ENCODE peak calls at places on chromosome 18, in six cellular contexts. One of them, this sample, is unnamed.

GRCh38 chr18:79910563-79910962 is 40.9 kb downstream of the SLC66A2 start:
- DNase-seq in mesenchymal stem cell: no peak
- DNase-seq in H1: no peak
- DNase-seq in trophoblast cell: no peak
- DNase-seq in mesendoderm: no peak
- DNase-seq in neuronal stem cell: no peak
- DNase-seq in this sample: no peak

GRCh38 chr18:60676807-60677206 is 304.2 kb upstream of the MC4R start:
- DNase-seq in mesendoderm: peak
- DNase-seq in mesenchymal stem cell: no peak
- DNase-seq in H1: no peak
- DNase-seq in trophoblast cell: no peak
- DNase-seq in neuronal stem cell: no peak
- DNase-seq in this sample: no peak

GRCh38 chr18:9628984-9629383 is 14.6 kb upstream of the PPP4R1 start:
- DNase-seq in H1: no peak
- DNase-seq in mesendoderm: no peak
- DNase-seq in trophoblast cell: no peak
- DNase-seq in neuronal stem cell: no peak
- DNase-seq in mesenchymal stem cell: no peak
- DNase-seq in this sample: no peak

GRCh38 chr18:58345875-58346274 is 283.0 kb downstream of the ALPK2 start:
- DNase-seq in mesendoderm: no peak
- DNase-seq in H1: no peak
- DNase-seq in mesenchymal stem cell: no peak
- DNase-seq in trophoblast cell: no peak
- DNase-seq in neuronal stem cell: no peak
- DNase-seq in this sample: no peak

GRCh38 chr18:79784071-79784913 is 13.4 kb upstream of the KCNG2 start:
- DNase-seq in neuronal stem cell: no peak
- DNase-seq in H1: no peak
- DNase-seq in trophoblast cell: no peak
- DNase-seq in mesenchymal stem cell: no peak
- DNase-seq in mesendoderm: no peak
- DNase-seq in this sample: no peak

GRCh38 chr18:75048776-75049454 is 160.0 kb downstream of the PTGR3 start:
- DNase-seq in trophoblast cell: no peak
- DNase-seq in mesendoderm: no peak
- DNase-seq in H1: no peak
- DNase-seq in neuronal stem cell: no peak
- DNase-seq in mesenchymal stem cell: no peak
- DNase-seq in this sample: no peak

GRCh38 chr18:3472681-3473544 is 22.9 kb downstream of the TGIF1 start:
- DNase-seq in trophoblast cell: no peak
- DNase-seq in neuronal stem cell: no peak
- DNase-seq in mesenchymal stem cell: no peak
- DNase-seq in mesendoderm: no peak
- DNase-seq in H1: no peak
- DNase-seq in this sample: no peak

GRCh38 chr18:65091737-65092329 is 659.0 kb upstream of the CDH7 start:
- DNase-seq in trophoblast cell: no peak
- DNase-seq in mesendoderm: peak
- DNase-seq in neuronal stem cell: peak
- DNase-seq in mesenchymal stem cell: peak
- DNase-seq in H1: peak
- DNase-seq in this sample: peak

GRCh38 chr18:66377291-66377690 is 226.6 kb downstream of the CDH19 start:
- DNase-seq in mesenchymal stem cell: no peak
- DNase-seq in mesendoderm: no peak
- DNase-seq in neuronal stem cell: no peak
- DNase-seq in trophoblast cell: no peak
- DNase-seq in H1: no peak
- DNase-seq in this sample: no peak

GRCh38 chr18:22674300-22674699 is 256.6 kb upstream of the CTAGE1 start:
- DNase-seq in neuronal stem cell: no peak
- DNase-seq in trophoblast cell: peak
- DNase-seq in mesenchymal stem cell: peak
- DNase-seq in mesendoderm: peak
- DNase-seq in H1: no peak
- DNase-seq in this sample: peak
- H3K4me3 ChIP-seq in neuronal stem cell: no peak
- H3K4me3 ChIP-seq in trophoblast cell: no peak
- H3K4me3 ChIP-seq in mesenchymal stem cell: no peak
- H3K4me3 ChIP-seq in mesendoderm: no peak
- H3K4me3 ChIP-seq in H1: no peak
- H3K4me3 ChIP-seq in this sample: no peak

GRCh38 chr18:67426477-67426876 is 90.0 kb downstream of the DSEL start:
- DNase-seq in H1: no peak
- DNase-seq in mesendoderm: no peak
- DNase-seq in trophoblast cell: no peak
- DNase-seq in mesenchymal stem cell: no peak
- DNase-seq in neuronal stem cell: no peak
- DNase-seq in this sample: no peak
- H3K18ac ChIP-seq in H1: no peak
- H3K18ac ChIP-seq in mesendoderm: no peak
- H3K18ac ChIP-seq in trophoblast cell: no peak
- H3K18ac ChIP-seq in mesenchymal stem cell: no peak
- H3K18ac ChIP-seq in neuronal stem cell: no peak
- H3K18ac ChIP-seq in this sample: peak

GRCh38 chr18:26624443-26624842 is 76.1 kb upstream of the KCTD1 start:
- DNase-seq in mesenchymal stem cell: no peak
- DNase-seq in H1: no peak
- DNase-seq in mesendoderm: no peak
- DNase-seq in trophoblast cell: no peak
- DNase-seq in neuronal stem cell: no peak
- DNase-seq in this sample: no peak

GRCh38 chr18:26617151-26617554 is 68.8 kb upstream of the KCTD1 start:
- DNase-seq in neuronal stem cell: no peak
- DNase-seq in mesendoderm: peak
- DNase-seq in H1: no peak
- DNase-seq in mesenchymal stem cell: peak
- DNase-seq in trophoblast cell: peak
- DNase-seq in this sample: peak

GRCh38 chr18:26618130-26618529 is 69.8 kb upstream of the KCTD1 start:
- DNase-seq in mesendoderm: no peak
- DNase-seq in mesenchymal stem cell: no peak
- DNase-seq in trophoblast cell: no peak
- DNase-seq in neuronal stem cell: no peak
- DNase-seq in H1: no peak
- DNase-seq in this sample: no peak

GRCh38 chr18:26619350-26619749 is 71.0 kb upstream of the KCTD1 start:
- DNase-seq in trophoblast cell: no peak
- DNase-seq in mesendoderm: no peak
- DNase-seq in H1: no peak
- DNase-seq in neuronal stem cell: no peak
- DNase-seq in mesenchymal stem cell: no peak
- DNase-seq in this sample: no peak

GRCh38 chr18:26621161-26622026 is 73.0 kb upstream of the KCTD1 start:
- DNase-seq in trophoblast cell: peak
- DNase-seq in mesendoderm: peak
- DNase-seq in mesenchymal stem cell: peak
- DNase-seq in neuronal stem cell: peak
- DNase-seq in H1: peak
- DNase-seq in this sample: no peak
- H3K4me3 ChIP-seq in trophoblast cell: no peak
- H3K4me3 ChIP-seq in mesendoderm: no peak
- H3K4me3 ChIP-seq in mesenchymal stem cell: no peak
- H3K4me3 ChIP-seq in neuronal stem cell: no peak
- H3K4me3 ChIP-seq in H1: no peak
- H3K4me3 ChIP-seq in this sample: no peak

DNA sequence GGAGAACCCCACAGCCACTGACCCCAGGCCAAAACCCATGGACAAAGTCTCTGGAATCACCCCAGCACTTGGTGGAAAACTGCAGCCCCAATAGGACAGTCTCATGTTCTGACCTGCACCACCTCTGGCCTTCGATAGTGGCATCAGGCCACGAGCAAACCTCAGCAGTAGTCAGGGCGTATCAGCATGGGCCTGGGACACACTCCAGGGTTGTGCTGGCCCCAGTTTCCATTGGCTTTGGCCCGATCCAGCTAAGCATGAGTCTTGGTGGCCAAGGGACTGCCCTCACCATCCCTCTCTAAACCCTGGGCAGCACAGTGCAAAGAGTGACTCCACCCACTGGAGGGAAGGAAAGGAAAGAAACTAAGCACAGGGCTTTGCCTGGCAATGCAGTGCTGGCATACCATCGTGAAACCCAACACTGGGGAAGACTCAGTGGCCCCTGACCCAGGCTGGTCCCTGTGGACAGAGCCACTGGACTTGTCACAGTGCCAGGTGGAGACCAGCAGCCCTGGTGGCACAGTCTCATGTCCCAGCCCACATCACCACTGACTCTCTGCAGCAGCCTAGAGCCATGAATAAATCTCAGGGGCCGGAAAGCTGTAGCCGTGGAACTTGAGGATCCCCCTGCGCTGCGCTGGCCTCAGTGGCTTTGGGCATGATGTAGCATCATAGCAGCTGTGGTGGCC is 46.3 kb downstream of the ZNF519 start:
- DNase-seq in mesenchymal stem cell: no peak
- DNase-seq in mesendoderm: no peak
- DNase-seq in neuronal stem cell: no peak
- DNase-seq in H1: no peak
- DNase-seq in trophoblast cell: no peak
- DNase-seq in this sample: no peak
- H3K18ac ChIP-seq in mesenchymal stem cell: no peak
- H3K18ac ChIP-seq in mesendoderm: no peak
- H3K18ac ChIP-seq in neuronal stem cell: peak
- H3K18ac ChIP-seq in H1: no peak
- H3K18ac ChIP-seq in trophoblast cell: no peak
- H3K18ac ChIP-seq in this sample: no peak

GRCh38 chr18:5630766-5631413 is 87.1 kb upstream of the EPB41L3 start:
- DNase-seq in mesendoderm: no peak
- DNase-seq in H1: no peak
- DNase-seq in trophoblast cell: no peak
- DNase-seq in mesenchymal stem cell: no peak
- DNase-seq in neuronal stem cell: no peak
- DNase-seq in this sample: no peak
- H3K4me3 ChIP-seq in mesendoderm: no peak
- H3K4me3 ChIP-seq in H1: peak
- H3K4me3 ChIP-seq in trophoblast cell: no peak
- H3K4me3 ChIP-seq in mesenchymal stem cell: no peak
- H3K4me3 ChIP-seq in neuronal stem cell: no peak
- H3K4me3 ChIP-seq in this sample: peak

DNA sequence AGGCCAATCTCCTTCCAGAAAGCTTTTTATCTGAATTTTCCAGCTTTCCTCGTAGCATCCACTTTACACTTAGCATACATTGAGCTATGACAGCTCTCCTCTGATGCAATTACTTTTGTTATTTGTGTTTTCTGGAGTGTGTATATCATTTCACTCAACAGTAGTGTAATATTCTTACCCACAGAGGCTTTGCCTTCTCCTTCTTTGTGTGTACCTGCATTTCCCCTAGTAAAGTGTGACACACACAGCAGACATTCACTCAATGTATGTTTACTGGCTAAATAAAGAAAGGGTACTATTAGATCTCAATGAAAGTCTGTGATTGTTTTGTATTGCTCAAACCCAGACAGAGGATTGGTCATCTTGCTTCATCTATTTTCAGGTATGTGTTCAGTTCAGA is 193.7 kb upstream of the MEX3C start:
- DNase-seq in neuronal stem cell: no peak
- DNase-seq in mesenchymal stem cell: no peak
- DNase-seq in H1: no peak
- DNase-seq in trophoblast cell: no peak
- DNase-seq in mesendoderm: no peak
- DNase-seq in this sample: no peak
- H3K18ac ChIP-seq in neuronal stem cell: no peak
- H3K18ac ChIP-seq in mesenchymal stem cell: no peak
- H3K18ac ChIP-seq in H1: no peak
- H3K18ac ChIP-seq in trophoblast cell: no peak
- H3K18ac ChIP-seq in mesendoderm: no peak
- H3K18ac ChIP-seq in this sample: no peak

GRCh38 chr18:54608008-54608642 is 17.1 kb downstream of the DYNAP start:
- DNase-seq in trophoblast cell: no peak
- DNase-seq in mesendoderm: no peak
- DNase-seq in H1: no peak
- DNase-seq in neuronal stem cell: no peak
- DNase-seq in mesenchymal stem cell: peak
- DNase-seq in this sample: peak

GRCh38 chr18:54604211-54604610 is 13.2 kb downstream of the DYNAP start:
- DNase-seq in mesenchymal stem cell: no peak
- DNase-seq in mesendoderm: no peak
- DNase-seq in H1: no peak
- DNase-seq in trophoblast cell: peak
- DNase-seq in neuronal stem cell: no peak
- DNase-seq in this sample: no peak

GRCh38 chr18:54611819-54612218 is 20.8 kb downstream of the DYNAP start:
- DNase-seq in trophoblast cell: no peak
- DNase-seq in mesenchymal stem cell: no peak
- DNase-seq in neuronal stem cell: no peak
- DNase-seq in H1: no peak
- DNase-seq in mesendoderm: no peak
- DNase-seq in this sample: no peak

GRCh38 chr18:54607213-54607934 is 16.3 kb downstream of the DYNAP start:
- DNase-seq in neuronal stem cell: no peak
- DNase-seq in mesenchymal stem cell: peak
- DNase-seq in trophoblast cell: peak
- DNase-seq in mesendoderm: peak
- DNase-seq in H1: peak
- DNase-seq in this sample: peak

DNA sequence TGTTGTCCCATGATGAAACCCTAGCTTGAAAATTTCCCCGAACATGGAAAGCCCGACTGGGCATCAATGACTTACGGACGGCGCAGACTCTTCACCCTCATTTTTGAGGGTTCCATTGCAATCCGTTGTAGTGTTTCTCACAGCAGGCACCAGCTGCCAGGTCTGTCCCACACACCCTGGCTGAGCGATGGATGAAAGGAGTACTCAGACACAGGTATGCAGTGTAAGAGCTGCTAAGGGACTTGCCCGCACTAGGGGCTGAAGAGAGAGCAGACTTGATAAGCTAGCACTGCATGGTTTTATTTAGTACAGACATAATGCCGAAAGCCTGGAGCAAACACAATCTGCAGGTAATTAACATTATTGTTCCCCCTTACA is 15.8 kb downstream of the DYNAP start:
- DNase-seq in trophoblast cell: peak
- DNase-seq in H1: no peak
- DNase-seq in mesendoderm: no peak
- DNase-seq in neuronal stem cell: no peak
- DNase-seq in mesenchymal stem cell: no peak
- DNase-seq in this sample: no peak
- H3K4me3 ChIP-seq in trophoblast cell: no peak
- H3K4me3 ChIP-seq in H1: peak
- H3K4me3 ChIP-seq in mesendoderm: no peak
- H3K4me3 ChIP-seq in neuronal stem cell: no peak
- H3K4me3 ChIP-seq in mesenchymal stem cell: no peak
- H3K4me3 ChIP-seq in this sample: no peak